ENCODE peak calls at places on chromosomes 2 and 18, in seven cellular contexts. F is suprapubic skin, J is psoas muscle, K is cardiac muscle cell, N is fibroblast of pulmonary artery, A is neural progenitor cell, P is transverse colon. H is an unnamed sample.

GRCh38 chr2:160203422-160203821 is 3.4 kb upstream of the ITGB6 start:
- DNase-seq in F (no peak), J (no peak), K (no peak), N (no peak), A (no peak), P (no peak), H (no peak)

GRCh38 chr2:205706769-205707375 is 24.6 kb downstream of the NRP2 start:
- DNase-seq in F (peak), J (peak), K (peak), N (peak), A (no peak), P (peak), H (peak)

GRCh38 chr2:37882036-37882435 is 43.1 kb upstream of the RMDN2 start:
- DNase-seq in F (no peak), J (no peak), K (no peak), N (no peak), A (no peak), P (no peak), H (no peak)

GRCh38 chr2:118881490-118882129 is 34.2 kb upstream of the EN1 start:
- DNase-seq in F (no peak), J (no peak), K (peak), N (peak), A (peak), P (peak), H (peak)

GRCh38 chr18:76553715-76554603 is 58.9 kb upstream of the ZNF516 start:
- DNase-seq in F (no peak), J (no peak), K (peak), N (peak), A (no peak), P (no peak), H (peak)

GRCh38 chr2:127231130-127231865 is 11.2 kb upstream of the CYP27C1 start:
- DNase-seq in F (no peak), J (no peak), K (peak), N (peak), A (no peak), P (peak), H (no peak)

GRCh38 chr2:170101789-170102188 is 76.2 kb upstream of the MYO3B start:
- DNase-seq in F (no peak), J (no peak), K (no peak), N (no peak), A (no peak), P (no peak), H (no peak)

GRCh38 chr2:70243804-70244584 is 4.4 kb downstream of the TIA1 start:
- DNase-seq in F (no peak), J (no peak), K (peak), N (no peak), A (no peak), P (no peak), H (no peak)

GRCh38 chr2:64644240-64645013 is 9.3 kb downstream of the SERTAD2 start:
- DNase-seq in F (peak), J (peak), K (peak), N (peak), A (peak), P (peak), H (peak)

GRCh38 chr2:81739971-81740370 is 1435.4 kb upstream of the LRRTM1 start:
- DNase-seq in F (no peak), J (no peak), K (no peak), N (no peak), A (no peak), P (no peak), H (no peak)

GRCh38 chr18:62939433-62939832 is 224.1 kb downstream of the PHLPP1 start:
- DNase-seq in F (no peak), J (no peak), K (peak), N (no peak), A (no peak), P (no peak), H (no peak)

GRCh38 chr2:181810823-181811695 is 80.5 kb upstream of the ITPRID2 start:
- DNase-seq in F (no peak), J (no peak), K (peak), N (peak), A (no peak), P (peak), H (peak)

GRCh38 chr2:199471443-199472057 is 13.8 kb upstream of the SATB2 start:
- DNase-seq in F (peak), J (peak), K (peak), N (peak), A (peak), P (peak), H (no peak)

GRCh38 chr2:217099561-217099960 is 239.7 kb upstream of the TNP1 start:
- DNase-seq in F (no peak), J (peak), K (peak), N (peak), A (no peak), P (no peak), H (no peak)

GRCh38 chr2:229445013-229445412 is 173.9 kb upstream of the PID1 start:
- DNase-seq in F (peak), J (peak), K (peak), N (peak), A (no peak), P (peak), H (peak)

GRCh38 chr2:223797811-223798721 is 39.3 kb downstream of the AP1S3 start:
- DNase-seq in F (no peak), J (no peak), K (peak), N (peak), A (peak), P (no peak), H (no peak)

GRCh38 chr2:64698668-64699444 is 45.1 kb upstream of the SERTAD2 start:
- DNase-seq in F (no peak), J (no peak), K (peak), N (peak), A (no peak), P (no peak), H (no peak)

DNA sequence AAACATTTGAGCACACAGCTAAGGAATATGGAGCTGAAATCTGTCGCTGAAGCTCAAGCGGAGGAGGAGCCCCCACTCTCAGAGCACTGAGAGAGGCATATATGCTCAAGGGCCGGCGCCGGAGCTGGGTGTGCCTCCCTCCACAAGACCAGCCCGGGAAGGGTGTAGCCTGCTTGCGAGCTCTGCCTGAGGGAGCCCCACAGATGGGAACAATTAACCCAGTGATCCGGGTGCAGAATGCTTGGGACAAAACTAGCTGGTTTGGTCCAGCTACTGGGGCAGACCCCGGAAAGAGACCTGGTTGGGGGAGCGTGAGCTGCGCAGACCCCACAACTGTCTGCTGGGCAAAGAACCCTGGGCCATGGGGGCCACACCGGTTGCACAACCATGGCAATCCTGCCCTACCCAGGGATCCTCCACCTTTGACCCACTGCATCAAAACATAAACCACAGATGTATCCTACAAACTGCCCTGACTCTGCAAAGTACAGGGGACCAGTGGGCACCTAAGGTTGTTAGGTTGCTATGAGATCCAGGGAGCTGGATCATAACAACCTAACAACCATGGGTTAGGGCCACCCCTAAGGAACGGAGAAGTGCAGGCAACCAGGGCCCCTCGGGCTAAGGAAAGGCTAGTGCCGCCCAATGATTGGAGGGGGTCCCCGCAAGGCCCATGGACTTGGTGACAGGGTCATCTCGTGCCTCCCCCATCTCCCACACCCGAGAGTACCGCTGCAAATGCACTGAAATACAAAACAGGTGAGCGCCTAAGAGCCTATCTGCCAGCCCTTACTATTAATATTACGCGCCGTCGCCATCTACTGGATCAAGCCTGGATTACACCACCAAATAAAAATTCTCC is 53.4 kb upstream of the SCN1A start:
- DNase-seq in F (no peak), J (no peak), K (peak), N (peak), A (peak), P (peak), H (no peak)
- TF ChIP-seq CTCF in F (no peak), J (peak), K (peak), N (peak), A (peak), P (peak), H (peak)

GRCh38 chr18:52636536-52636935 is 296.5 kb downstream of the DCC start:
- DNase-seq in F (no peak), J (no peak), K (no peak), N (no peak), A (no peak), P (peak), H (no peak)
- TF ChIP-seq CTCF in F (no peak), J (no peak), K (no peak), N (no peak), A (no peak), P (no peak), H (no peak)

GRCh38 chr2:120660771-120661459 is 74.8 kb upstream of the GLI2 start:
- DNase-seq in F (no peak), J (no peak), K (peak), N (no peak), A (no peak), P (peak), H (no peak)

GRCh38 chr2:120658285-120659158 is 77.1 kb upstream of the GLI2 start:
- DNase-seq in F (no peak), J (no peak), K (peak), N (peak), A (no peak), P (no peak), H (no peak)

GRCh38 chr2:120659275-120659952 is 76.3 kb upstream of the GLI2 start:
- DNase-seq in F (no peak), J (no peak), K (no peak), N (no peak), A (no peak), P (no peak), H (no peak)

GRCh38 chr2:120661551-120661950 is 74.1 kb upstream of the GLI2 start:
- DNase-seq in F (no peak), J (peak), K (peak), N (no peak), A (peak), P (no peak), H (no peak)

DNA sequence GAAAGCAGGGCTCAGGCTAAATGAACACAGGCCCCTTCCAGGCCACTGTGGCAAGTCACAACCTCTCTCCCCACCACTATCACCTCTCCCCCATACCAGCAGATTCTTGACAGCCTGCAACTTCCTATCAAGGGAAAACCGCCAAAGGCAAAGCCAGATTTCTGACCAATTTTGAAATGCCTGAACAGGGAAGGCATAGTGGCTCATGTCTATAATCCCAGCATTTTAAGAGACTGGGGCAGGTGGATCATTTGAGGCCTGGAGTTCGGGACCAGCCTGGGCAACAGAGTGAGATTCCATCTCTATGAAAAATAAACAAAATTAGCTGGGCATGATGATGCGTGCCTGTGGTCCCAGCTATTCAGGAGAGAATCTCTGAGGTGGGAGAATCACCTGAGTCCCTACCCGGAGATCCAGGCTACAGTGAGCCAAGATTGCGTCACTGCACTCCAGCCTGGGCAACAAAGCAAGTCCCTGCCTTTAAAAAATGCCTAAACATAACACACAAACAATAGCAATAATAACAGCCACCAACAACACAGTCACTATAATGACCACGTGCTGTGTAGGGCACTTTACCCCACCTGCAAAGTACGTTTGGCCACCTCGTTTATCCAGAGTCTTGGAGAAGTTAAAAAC is 75.5 kb upstream of the GLI2 start:
- DNase-seq in F (no peak), J (no peak), K (no peak), N (no peak), A (no peak), P (no peak), H (no peak)
- TF ChIP-seq CTCF in F (no peak), J (no peak), K (no peak), N (no peak), A (no peak), P (no peak), H (no peak)

GRCh38 chr2:190513877-190514276 is 20.6 kb downstream of the NEMP2 start:
- DNase-seq in F (no peak), J (no peak), K (no peak), N (no peak), A (no peak), P (no peak), H (no peak)

GRCh38 chr2:190514676-190515075 is 19.8 kb downstream of the NEMP2 start:
- DNase-seq in F (no peak), J (no peak), K (no peak), N (peak), A (no peak), P (no peak), H (no peak)

GRCh38 chr2:190507135-190507534 is 27.4 kb downstream of the NEMP2 start:
- DNase-seq in F (no peak), J (no peak), K (no peak), N (no peak), A (no peak), P (peak), H (no peak)

GRCh38 chr2:190512539-190513095 is 21.9 kb downstream of the NEMP2 start:
- DNase-seq in F (no peak), J (no peak), K (no peak), N (no peak), A (no peak), P (no peak), H (no peak)

GRCh38 chr2:190511104-190511503 is 23.4 kb downstream of the NEMP2 start:
- DNase-seq in F (no peak), J (no peak), K (peak), N (peak), A (no peak), P (no peak), H (no peak)
- TF ChIP-seq CTCF in F (no peak), J (peak), K (peak), N (peak), A (peak), P (peak), H (no peak)

DNA sequence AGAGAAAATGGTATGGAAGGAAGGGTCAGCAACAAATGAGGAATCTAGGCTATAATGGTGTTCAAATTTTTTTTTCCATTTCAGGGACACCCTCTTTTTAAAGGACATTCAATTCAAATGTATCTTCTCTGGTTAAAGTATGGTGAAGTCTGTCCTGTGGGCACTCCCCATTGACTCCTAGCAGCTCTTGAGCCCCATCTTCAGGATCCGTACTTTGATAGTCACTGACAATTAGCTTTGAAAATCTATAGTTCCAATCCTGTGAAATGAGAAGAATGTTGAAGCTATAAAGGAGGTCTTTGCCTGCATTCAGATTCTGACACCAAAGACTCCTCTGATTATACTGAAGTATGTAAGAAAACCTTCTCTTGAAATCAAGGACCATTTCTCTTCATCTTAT is 43.3 kb downstream of the KCNH7 start:
- DNase-seq in F (no peak), J (no peak), K (no peak), N (no peak), A (peak), P (peak), H (no peak)
- TF ChIP-seq CTCF in F (no peak), J (no peak), K (no peak), N (no peak), A (peak), P (no peak), H (no peak)

GRCh38 chr2:8984855-8985254 is 18.6 kb downstream of the MBOAT2 start:
- DNase-seq in F (no peak), J (no peak), K (peak), N (no peak), A (peak), P (no peak), H (no peak)

GRCh38 chr2:8985561-8986326 is 17.7 kb downstream of the MBOAT2 start:
- DNase-seq in F (no peak), J (no peak), K (no peak), N (no peak), A (no peak), P (no peak), H (no peak)

GRCh38 chr2:8987413-8987812 is 16.1 kb downstream of the MBOAT2 start:
- DNase-seq in F (no peak), J (no peak), K (peak), N (peak), A (no peak), P (no peak), H (no peak)

GRCh38 chr2:8984152-8984551 is 19.3 kb downstream of the MBOAT2 start:
- DNase-seq in F (no peak), J (no peak), K (peak), N (peak), A (no peak), P (no peak), H (no peak)

GRCh38 chr2:8986327-8986976 is 17.0 kb downstream of the MBOAT2 start:
- DNase-seq in F (no peak), J (no peak), K (no peak), N (no peak), A (peak), P (no peak), H (no peak)
- TF ChIP-seq CTCF in F (no peak), J (no peak), K (peak), N (peak), A (peak), P (no peak), H (no peak)

DNA sequence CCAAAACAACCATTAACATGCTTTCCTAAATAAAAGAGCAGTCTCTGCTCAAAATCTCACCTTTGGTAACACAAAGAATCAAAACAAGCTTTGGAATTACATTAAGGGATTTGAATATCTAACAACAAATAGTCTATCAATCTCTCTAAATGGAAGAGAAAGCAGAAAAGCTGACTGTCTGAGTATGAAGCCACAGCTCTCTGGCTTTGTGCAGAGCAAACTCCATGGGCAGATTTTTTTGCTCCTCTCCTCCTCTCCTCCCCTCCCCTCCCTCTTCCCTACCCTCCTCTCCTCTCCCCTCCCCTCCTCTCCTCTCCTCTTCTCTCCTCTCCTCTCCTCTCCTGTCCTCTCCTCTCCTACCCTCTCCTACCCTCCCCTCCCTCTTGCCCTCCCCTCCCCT is 329.5 kb upstream of the ETAA1 start:
- DNase-seq in F (no peak), J (no peak), K (no peak), N (no peak), A (no peak), P (no peak), H (no peak)
- TF ChIP-seq CTCF in F (no peak), J (no peak), K (no peak), N (no peak), A (no peak), P (no peak), H (no peak)

GRCh38 chr2:58553937-58554336 is 312.8 kb upstream of the FANCL start:
- DNase-seq in F (no peak), J (no peak), K (peak), N (no peak), A (peak), P (no peak), H (no peak)
- TF ChIP-seq CTCF in F (no peak), J (no peak), K (peak), N (peak), A (peak), P (no peak), H (peak)

DNA sequence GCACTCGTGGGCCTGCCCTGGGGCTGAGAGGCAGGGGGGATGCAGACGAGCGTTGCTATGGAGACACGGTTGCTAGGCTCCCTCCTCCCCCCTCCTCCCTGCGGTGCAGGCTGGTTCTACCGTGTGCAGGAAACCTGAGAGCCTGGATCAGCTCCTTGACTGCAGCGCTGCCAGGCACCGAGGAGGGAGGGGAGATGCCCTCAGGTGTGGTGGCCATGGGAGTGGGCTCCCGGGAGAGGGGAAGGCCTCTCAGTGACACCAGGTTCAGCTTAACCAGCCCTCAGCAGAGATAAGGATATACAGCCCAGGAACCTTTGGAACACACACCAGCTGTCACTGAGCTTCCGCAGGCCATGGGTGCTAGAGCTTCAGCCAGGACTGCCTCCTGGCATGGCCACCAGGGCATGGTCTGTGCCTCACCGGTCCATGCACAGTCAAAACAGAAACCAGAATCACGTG is 124.4 kb upstream of the PXDN start:
- DNase-seq in F (no peak), J (no peak), K (no peak), N (no peak), A (peak), P (no peak), H (no peak)
- TF ChIP-seq CTCF in F (no peak), J (no peak), K (no peak), N (no peak), A (no peak), P (no peak), H (no peak)

DNA sequence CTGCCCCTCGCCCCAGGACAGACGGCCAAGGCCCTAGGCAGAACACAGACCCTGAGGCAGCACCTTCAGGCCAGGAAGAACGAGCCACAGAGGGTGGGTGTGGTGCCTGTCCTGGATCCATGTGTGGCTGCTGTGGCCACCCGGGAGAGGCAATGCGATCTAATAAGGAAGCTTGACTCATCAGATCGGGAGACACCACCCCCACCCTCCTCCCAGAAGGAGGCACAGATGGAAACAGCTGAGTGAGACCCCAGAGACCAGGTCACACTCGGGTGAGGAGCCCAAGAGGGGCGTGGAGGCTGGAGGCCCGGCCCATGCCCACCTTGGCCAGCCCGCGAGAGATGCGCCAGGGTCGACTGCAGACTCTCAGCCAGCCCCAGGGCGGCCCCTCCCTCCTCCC is 20.3 kb downstream of the KCNG2 start:
- DNase-seq in F (no peak), J (no peak), K (peak), N (no peak), A (no peak), P (no peak), H (no peak)
- TF ChIP-seq CTCF in F (no peak), J (no peak), K (no peak), N (no peak), A (no peak), P (no peak), H (no peak)

H was measured in CD14-positive monocyte.